ENCODE peak calls at places on chromosomes 1 and 21, in four cellular contexts. H is IMR-90, B is K562, X is GM12878. P is an unnamed sample.

GRCh38 chr1:198936371-198937083 is 297.7 kb downstream of the PTPRC start:
- DNase-seq in B (no peak), X (no peak), H (peak), P (no peak)

GRCh38 chr1:6445062-6445763 is 20.6 kb downstream of the ESPN start:
- DNase-seq in B (peak), X (no peak), H (peak), P (peak)

GRCh38 chr1:4263699-4264098 is 363.6 kb upstream of the C1orf174 start:
- DNase-seq in H (no peak), X (no peak), B (no peak), P (no peak)

GRCh38 chr1:95953005-95953404 is 719.0 kb downstream of the RWDD3 start:
- DNase-seq in B (no peak), X (no peak), H (peak), P (no peak)

GRCh38 chr1:67535474-67535873 is 105.3 kb upstream of the SERBP1 start:
- DNase-seq in B (peak), X (peak), H (peak), P (peak)

GRCh38 chr1:154594811-154595210 is 13.2 kb downstream of the ADAR start:
- DNase-seq in H (no peak), X (no peak), B (no peak), P (no peak)

GRCh38 chr1:111045033-111045722 is 81.5 kb upstream of the LRIF1 start:
- DNase-seq in X (no peak), H (no peak), B (no peak), P (no peak)

GRCh38 chr1:116855220-116855619 is 54.5 kb upstream of the PTGFRN start:
- DNase-seq in X (no peak), B (no peak), H (no peak), P (no peak)

GRCh38 chr1:53672243-53672642 is 66.7 kb downstream of the GLIS1 start:
- DNase-seq in H (no peak), B (no peak), X (no peak), P (no peak)

GRCh38 chr1:27496604-27497155 is 6.7 kb upstream of the WASF2 start:
- DNase-seq in H (peak), B (no peak), X (no peak), P (no peak)

GRCh38 chr1:29370067-29370466 is 133.7 kb downstream of the PTPRU start:
- DNase-seq in H (no peak), B (no peak), X (no peak), P (no peak)

GRCh38 chr21:14858309-14858708 is 206.5 kb downstream of the NRIP1 start:
- DNase-seq in H (no peak), B (no peak), X (no peak), P (no peak)

GRCh38 chr1:180912801-180913616 is at the start of gene KIAA1614:
- DNase-seq in B (no peak), X (no peak), H (peak), P (no peak)

GRCh38 chr1:83102630-83103071 is 896.3 kb downstream of the TTLL7 start:
- DNase-seq in B (no peak), H (peak), X (no peak), P (no peak)

GRCh38 chr1:6243993-6244392 is at the start of gene HES3:
- DNase-seq in X (no peak), H (no peak), B (no peak), P (no peak)

GRCh38 chr1:109040627-109041613 is 982 bp downstream of the WDR47 start:
- DNase-seq in B (peak), X (no peak), H (no peak), P (peak)

GRCh38 chr1:240803151-240803550 is 191.2 kb upstream of the GREM2 start:
- DNase-seq in X (no peak), H (peak), B (no peak), P (peak)

GRCh38 chr1:51671527-51672325 is 54.8 kb downstream of the OSBPL9 start:
- DNase-seq in X (no peak), H (peak), B (peak), P (no peak)

GRCh38 chr1:89844236-89844807 is 23.5 kb downstream of the LRRC8D start:
- DNase-seq in B (no peak), X (no peak), H (peak), P (peak)

GRCh38 chr21:18026359-18026758 is 207.2 kb upstream of the C21orf91 start:
- DNase-seq in X (no peak), B (no peak), H (no peak), P (no peak)

GRCh38 chr1:186680031-186681012 is at the start of gene PTGS2:
- DNase-seq in H (peak), X (peak), B (peak), P (peak)

GRCh38 chr21:19123525-19123924 is 719.9 kb upstream of the TMPRSS15 start:
- DNase-seq in H (no peak), B (no peak), X (no peak), P (no peak)

GRCh38 chr1:156383023-156383422 is 14.0 kb downstream of the RHBG start:
- DNase-seq in B (peak), H (peak), X (no peak), P (peak)

GRCh38 chr1:224435318-224435763 is 744 bp upstream of the WDR26 start:
- DNase-seq in X (no peak), H (peak), B (peak), P (no peak)

GRCh38 chr1:230069813-230070212 is 2.8 kb downstream of the GALNT2 start:
- DNase-seq in B (peak), H (no peak), X (no peak), P (no peak)

GRCh38 chr1:27879374-27880082 is 7.2 kb downstream of the THEMIS2 start:
- DNase-seq in B (no peak), X (no peak), H (no peak), P (no peak)

GRCh38 chr1:12180315-12180714 is 13.5 kb downstream of the TNFRSF1B start:
- DNase-seq in H (no peak), B (no peak), X (no peak), P (no peak)

GRCh38 chr1:226738421-226738994 is 574 bp downstream of the ITPKB start:
- DNase-seq in H (peak), B (no peak), X (no peak), P (peak)

GRCh38 chr1:147676306-147677085 is 6.2 kb upstream of the ACP6 start:
- DNase-seq in B (no peak), H (peak), X (no peak), P (peak)

GRCh38 chr21:25831300-25831699 is 96.5 kb downstream of the GABPA start:
- DNase-seq in H (peak), B (no peak), X (no peak), P (no peak)

GRCh38 chr1:68317543-68317942 is 85.2 kb upstream of the WLS start:
- DNase-seq in B (no peak), X (no peak), H (no peak), P (no peak)

GRCh38 chr1:9840176-9840575 is 16.4 kb upstream of the CLSTN1 start:
- DNase-seq in X (no peak), B (no peak), H (no peak), P (no peak)

GRCh38 chr1:31736675-31737074 is 27.5 kb downstream of the ADGRB2 start:
- DNase-seq in X (no peak), H (no peak), B (no peak), P (no peak)

GRCh38 chr1:212701910-212702309 is 2.3 kb upstream of the BATF3 start:
- DNase-seq in H (no peak), X (no peak), B (no peak), P (peak)

GRCh38 chr1:166902279-166902678 is 26.2 kb upstream of the TADA1 start:
- DNase-seq in X (no peak), B (no peak), H (peak), P (no peak)

GRCh38 chr1:11613347-11613746 is 40.9 kb downstream of the FBXO2 start:
- DNase-seq in H (no peak), B (no peak), X (no peak), P (no peak)

GRCh38 chr1:234848972-234849641 is 239.1 kb upstream of the IRF2BP2 start:
- DNase-seq in H (peak), X (no peak), B (no peak), P (no peak)

GRCh38 chr1:198105185-198105584 is 51.6 kb upstream of the NEK7 start:
- DNase-seq in X (no peak), H (no peak), B (no peak), P (no peak)

GRCh38 chr1:67710417-67710816 is 25.4 kb downstream of the GADD45A start:
- DNase-seq in B (peak), H (peak), X (no peak), P (no peak)

DNA sequence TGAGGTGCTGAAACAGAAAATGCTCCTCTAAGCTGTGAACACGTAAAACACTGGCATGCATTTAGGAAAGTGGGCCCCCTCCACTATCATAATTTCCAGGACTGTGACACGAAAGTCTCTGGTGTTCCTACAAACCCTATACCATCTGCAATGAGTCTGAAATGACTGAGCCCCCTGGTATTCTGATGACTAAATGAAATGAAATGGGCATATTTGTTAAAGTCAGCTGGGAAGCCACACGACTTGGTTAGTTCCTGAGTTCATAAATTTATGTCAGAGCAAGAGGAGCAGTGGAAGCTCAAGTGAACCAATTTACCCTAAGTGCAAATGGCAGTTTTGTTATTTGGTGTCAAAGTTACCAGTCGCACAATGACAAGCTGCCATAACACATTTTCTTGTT is 182.3 kb downstream of the KCTD3 start:
- DNase-seq in X (no peak), B (no peak), H (peak), P (no peak)
- TF ChIP-seq ELK1 in X (no peak), B (no peak), H (no peak), P (no peak)

GRCh38 chr1:184039126-184039525 is 1.6 kb upstream of the COLGALT2 start:
- DNase-seq in B (no peak), X (no peak), H (no peak), P (no peak)

GRCh38 chr1:184035719-184036516 is 1.6 kb downstream of the COLGALT2 start:
- DNase-seq in H (no peak), X (no peak), B (peak), P (no peak)

GRCh38 chr1:184034761-184035379 is 2.7 kb downstream of the COLGALT2 start:
- DNase-seq in H (no peak), B (no peak), X (no peak), P (no peak)

GRCh38 chr1:184037849-184038591 is 492 bp upstream of the COLGALT2 start:
- DNase-seq in X (no peak), B (no peak), H (no peak), P (no peak)

DNA sequence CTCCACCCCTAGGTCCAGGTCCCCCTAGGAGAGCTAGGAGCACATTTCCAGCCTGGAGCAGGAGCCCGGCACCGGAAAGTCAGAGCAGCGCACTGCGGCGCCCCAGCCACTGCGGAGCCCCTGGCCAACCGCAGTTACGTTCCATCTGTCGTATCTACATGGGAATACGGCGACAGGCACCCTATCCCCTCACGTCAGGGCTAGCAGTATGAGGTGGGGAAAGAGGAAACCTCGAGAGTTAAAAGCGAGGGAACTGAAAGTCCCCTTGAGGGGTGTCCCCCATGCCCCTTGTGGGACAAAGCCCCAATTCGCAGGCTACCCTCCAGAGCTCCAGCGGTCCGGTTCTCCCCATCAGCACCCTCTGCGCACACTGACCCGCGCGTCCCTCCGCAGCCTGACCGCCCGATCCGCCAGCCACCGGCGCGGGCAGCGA is 995 bp downstream of the COLGALT2 start:
- DNase-seq in H (no peak), B (peak), X (no peak), P (peak)
- TF ChIP-seq ELK1 in H (no peak), B (no peak), X (no peak), P (no peak)

GRCh38 chr21:40169971-40170370 is 302.7 kb downstream of the PCP4 start:
- DNase-seq in H (no peak), X (no peak), B (no peak), P (no peak)

GRCh38 chr21:40178726-40179125 is 311.5 kb downstream of the PCP4 start:
- DNase-seq in B (no peak), H (no peak), X (no peak), P (no peak)

GRCh38 chr21:40177979-40178378 is 310.7 kb downstream of the PCP4 start:
- DNase-seq in H (no peak), B (no peak), X (no peak), P (no peak)

GRCh38 chr21:40176732-40177131 is 309.5 kb downstream of the PCP4 start:
- DNase-seq in H (no peak), B (no peak), X (no peak), P (no peak)

GRCh38 chr21:40173833-40174232 is 306.6 kb downstream of the PCP4 start:
- DNase-seq in B (no peak), H (no peak), X (no peak), P (no peak)
- TF ChIP-seq ELK1 in B (no peak), H (no peak), X (no peak), P (no peak)

GRCh38 chr1:183163311-183163710 is 22.8 kb upstream of the LAMC2 start:
- DNase-seq in B (no peak), H (peak), X (no peak), P (peak)
- TF ChIP-seq ELK1 in B (no peak), H (no peak), X (no peak), P (no peak)

GRCh38 chr1:35708952-35709351 is 9.7 kb downstream of the C1orf216 start:
- DNase-seq in X (no peak), H (no peak), B (no peak), P (no peak)

GRCh38 chr1:35702540-35702939 is 16.1 kb downstream of the C1orf216 start:
- DNase-seq in H (no peak), B (no peak), X (no peak), P (no peak)

GRCh38 chr1:35708179-35708891 is 10.3 kb downstream of the C1orf216 start:
- DNase-seq in H (no peak), X (no peak), B (no peak), P (no peak)

GRCh38 chr1:35706846-35707245 is 11.8 kb downstream of the C1orf216 start:
- DNase-seq in H (no peak), B (no peak), X (no peak), P (no peak)

DNA sequence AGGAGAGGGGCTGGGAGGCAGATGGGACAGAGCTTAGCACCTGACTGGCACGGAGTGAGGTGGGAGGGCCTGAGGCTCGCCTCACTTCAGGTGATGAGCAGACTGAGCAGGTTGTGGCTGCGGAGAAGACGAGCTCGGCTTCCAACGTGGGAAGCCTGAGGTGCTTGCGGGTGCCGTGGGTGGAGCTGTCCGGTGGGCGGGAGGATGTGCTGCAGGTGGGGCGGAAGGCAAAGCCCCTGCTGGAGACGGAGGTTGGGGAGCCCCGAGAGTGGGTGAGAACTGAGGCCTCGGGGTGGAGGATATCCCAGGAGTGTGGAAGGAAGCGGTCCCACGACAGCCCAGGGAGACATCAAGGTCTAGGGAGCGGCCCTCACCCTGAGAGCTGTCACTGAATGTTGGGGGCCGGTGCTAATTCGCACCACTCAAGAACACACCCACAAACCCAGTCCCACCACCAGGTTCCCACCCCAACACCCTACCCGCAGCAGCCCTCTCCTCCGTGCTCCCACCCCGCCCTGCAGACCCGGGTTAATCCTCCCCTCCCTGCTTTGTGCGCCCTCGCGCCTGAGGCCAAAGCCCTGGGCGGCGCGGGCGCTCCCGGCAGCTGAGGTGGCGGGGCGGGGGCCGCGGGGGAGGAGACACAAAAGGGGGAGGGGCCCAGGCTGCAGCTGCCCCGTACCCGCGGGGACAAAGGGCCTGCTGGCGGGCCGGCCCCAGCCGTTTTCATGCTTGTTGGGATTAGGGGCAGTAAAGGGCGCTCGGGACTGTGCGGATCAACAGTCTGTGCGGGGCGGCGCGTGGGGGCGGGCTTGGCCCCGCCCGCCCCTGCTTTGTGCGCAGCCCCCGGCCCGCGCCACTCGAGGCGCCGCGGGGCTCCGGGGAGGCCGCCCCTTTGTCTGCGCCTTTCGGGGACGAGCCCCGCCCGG is 11.2 kb downstream of the C1orf216 start:
- DNase-seq in B (peak), X (no peak), H (no peak), P (no peak)
- TF ChIP-seq ELK1 in B (no peak), X (no peak), H (no peak), P (no peak)